ENCODE peak calls at places on chromosomes 11 and 22, in five cellular contexts. P, B, M, A and Q are unnamed samples.

GRCh38 chr11:92314499-92314898 is 89.9 kb downstream of the FAT3 start:
- DNase-seq in P (no peak), B (no peak), M (no peak), A (no peak), Q (no peak)

GRCh38 chr11:13040969-13041561 is 31.9 kb downstream of the RASSF10 start:
- DNase-seq in P (no peak), B (no peak), M (no peak), A (no peak), Q (no peak)

GRCh38 chr22:42863349-42863911 is 6.4 kb upstream of the ARFGAP3 start:
- DNase-seq in P (no peak), B (no peak), M (peak), A (no peak), Q (no peak)

GRCh38 chr11:58829736-58830135 is 14.8 kb downstream of the GLYATL2 start:
- DNase-seq in P (no peak), B (no peak), M (no peak), A (no peak), Q (no peak)

GRCh38 chr11:78397398-78397797 is 20.2 kb downstream of the GAB2 start:
- DNase-seq in P (no peak), B (no peak), M (no peak), A (no peak), Q (no peak)

GRCh38 chr11:3109921-3110706 is 52.9 kb upstream of the CARS1 start:
- DNase-seq in P (peak), B (peak), M (peak), A (peak), Q (peak)

GRCh38 chr11:60869451-60869825 is 2.1 kb downstream of the ZP1 start:
- DNase-seq in P (no peak), B (no peak), M (no peak), A (peak), Q (no peak)

GRCh38 chr11:29962243-29962642 is 54.6 kb downstream of the KCNA4 start:
- DNase-seq in P (no peak), B (no peak), M (peak), A (no peak), Q (no peak)

GRCh38 chr11:30741039-30741550 is 154.9 kb upstream of the MPPED2 start:
- DNase-seq in P (no peak), B (no peak), M (peak), A (no peak), Q (no peak)

GRCh38 chr22:23012081-23012622 is 58.2 kb upstream of the GNAZ start:
- DNase-seq in P (no peak), B (peak), M (no peak), A (no peak), Q (no peak)

GRCh38 chr22:27612075-27612474 is 189.5 kb downstream of the MN1 start:
- DNase-seq in P (no peak), B (no peak), M (no peak), A (no peak), Q (no peak)

GRCh38 chr11:32706985-32707736 is 87.3 kb downstream of the CCDC73 start:
- DNase-seq in P (no peak), B (no peak), M (peak), A (no peak), Q (no peak)

GRCh38 chr11:116958246-116958645 is 120.8 kb upstream of the APOA1 start:
- DNase-seq in P (no peak), B (no peak), M (no peak), A (no peak), Q (peak)

GRCh38 chr11:95831198-95831883 is 41.0 kb downstream of the CEP57 start:
- DNase-seq in P (no peak), B (no peak), M (no peak), A (no peak), Q (no peak)

GRCh38 chr11:110338684-110339083 is 42.3 kb upstream of the RDX start:
- DNase-seq in P (no peak), B (no peak), M (no peak), A (no peak), Q (no peak)

GRCh38 chr11:103234974-103235373 is 125.7 kb downstream of the DYNC2H1 start:
- DNase-seq in P (no peak), B (no peak), M (no peak), A (no peak), Q (no peak)

GRCh38 chr11:64268687-64269379 is 15.6 kb downstream of the BAD start:
- DNase-seq in P (peak), B (peak), M (peak), A (peak), Q (peak)

GRCh38 chr11:32960553-32961164 is 55.0 kb upstream of the DEPDC7 start:
- DNase-seq in P (no peak), B (no peak), M (peak), A (no peak), Q (peak)

GRCh38 chr22:37818397-37819099 is 4.6 kb upstream of the GALR3 start:
- DNase-seq in P (peak), B (no peak), M (no peak), A (peak), Q (peak)

GRCh38 chr11:94675788-94676187 is 92.4 kb upstream of the AMOTL1 start:
- DNase-seq in P (no peak), B (no peak), M (no peak), A (no peak), Q (no peak)

GRCh38 chr11:106172389-106172991 is 95.0 kb downstream of the AASDHPPT start:
- DNase-seq in P (no peak), B (no peak), M (no peak), A (no peak), Q (no peak)

GRCh38 chr11:103601230-103601846 is 435.1 kb upstream of the DDI1 start:
- DNase-seq in P (peak), B (peak), M (peak), A (no peak), Q (peak)

GRCh38 chr11:103091441-103091809 is 535 bp downstream of the DCUN1D5 start:
- DNase-seq in P (peak), B (no peak), M (peak), A (peak), Q (peak)

GRCh38 chr22:11605468-11605981 is 3922.5 kb upstream of the OR11H1 start:
- DNase-seq in P (no peak), B (no peak), M (no peak), A (no peak), Q (no peak)

GRCh38 chr11:45475135-45475534 is 189.0 kb upstream of the SYT13 start:
- DNase-seq in P (no peak), B (no peak), M (no peak), A (no peak), Q (no peak)

GRCh38 chr11:86848132-86848531 is 47.8 kb downstream of the PRSS23 start:
- DNase-seq in P (no peak), B (no peak), M (no peak), A (no peak), Q (no peak)

GRCh38 chr11:119094816-119095065 is 6.9 kb downstream of the DPAGT1 start:
- DNase-seq in P (peak), B (peak), M (no peak), A (peak), Q (no peak)

GRCh38 chr11:107102692-107103463 is 84.6 kb upstream of the GUCY1A2 start:
- DNase-seq in P (peak), B (no peak), M (peak), A (peak), Q (no peak)

GRCh38 chr22:35538801-35539321 is 1.8 kb upstream of the RASD2 start:
- DNase-seq in P (peak), B (peak), M (peak), A (no peak), Q (peak)

GRCh38 chr11:10818594-10818993 is 9.9 kb upstream of the EIF4G2 start:
- DNase-seq in P (no peak), B (no peak), M (peak), A (no peak), Q (no peak)

GRCh38 chr22:48491451-48491941 is 1336.2 kb downstream of the BRD1 start:
- DNase-seq in P (no peak), B (no peak), M (peak), A (peak), Q (no peak)

GRCh38 chr11:113814181-113814580 is 34.6 kb downstream of the CLDN25 start:
- DNase-seq in P (no peak), B (no peak), M (no peak), A (no peak), Q (no peak)

GRCh38 chr22:49712195-49712791 is 115.4 kb downstream of the BRD1 start:
- DNase-seq in P (no peak), B (peak), M (no peak), A (no peak), Q (peak)

GRCh38 chr22:30390974-30391691 is 3.9 kb upstream of the RNF215 start:
- DNase-seq in P (peak), B (peak), M (peak), A (no peak), Q (peak)

GRCh38 chr11:57641426-57641825 is 8.3 kb downstream of the YPEL4 start:
- DNase-seq in P (no peak), B (peak), M (peak), A (no peak), Q (peak)

GRCh38 chr11:1893581-1894359 is 2.1 kb upstream of the PRR33 start:
- DNase-seq in P (no peak), B (no peak), M (no peak), A (no peak), Q (no peak)

GRCh38 chr11:111870887-111871692 is at the start of gene ALG9:
- DNase-seq in P (peak), B (peak), M (peak), A (peak), Q (peak)
- TF ChIP-seq POLR2A in P (no peak), B (peak), M (peak), A (no peak), Q (peak)

GRCh38 chr11:65390099-65390941 is 3.9 kb downstream of the FRMD8 start:
- DNase-seq in P (peak), B (peak), M (no peak), A (no peak), Q (no peak)
- TF ChIP-seq POLR2A in P (no peak), B (no peak), M (no peak), A (no peak), Q (no peak)

GRCh38 chr11:128938156-128938885 is 4.3 kb downstream of the TP53AIP1 start:
- DNase-seq in P (no peak), B (no peak), M (no peak), A (peak), Q (no peak)
- TF ChIP-seq POLR2A in P (no peak), B (no peak), M (no peak), A (no peak), Q (no peak)

DNA sequence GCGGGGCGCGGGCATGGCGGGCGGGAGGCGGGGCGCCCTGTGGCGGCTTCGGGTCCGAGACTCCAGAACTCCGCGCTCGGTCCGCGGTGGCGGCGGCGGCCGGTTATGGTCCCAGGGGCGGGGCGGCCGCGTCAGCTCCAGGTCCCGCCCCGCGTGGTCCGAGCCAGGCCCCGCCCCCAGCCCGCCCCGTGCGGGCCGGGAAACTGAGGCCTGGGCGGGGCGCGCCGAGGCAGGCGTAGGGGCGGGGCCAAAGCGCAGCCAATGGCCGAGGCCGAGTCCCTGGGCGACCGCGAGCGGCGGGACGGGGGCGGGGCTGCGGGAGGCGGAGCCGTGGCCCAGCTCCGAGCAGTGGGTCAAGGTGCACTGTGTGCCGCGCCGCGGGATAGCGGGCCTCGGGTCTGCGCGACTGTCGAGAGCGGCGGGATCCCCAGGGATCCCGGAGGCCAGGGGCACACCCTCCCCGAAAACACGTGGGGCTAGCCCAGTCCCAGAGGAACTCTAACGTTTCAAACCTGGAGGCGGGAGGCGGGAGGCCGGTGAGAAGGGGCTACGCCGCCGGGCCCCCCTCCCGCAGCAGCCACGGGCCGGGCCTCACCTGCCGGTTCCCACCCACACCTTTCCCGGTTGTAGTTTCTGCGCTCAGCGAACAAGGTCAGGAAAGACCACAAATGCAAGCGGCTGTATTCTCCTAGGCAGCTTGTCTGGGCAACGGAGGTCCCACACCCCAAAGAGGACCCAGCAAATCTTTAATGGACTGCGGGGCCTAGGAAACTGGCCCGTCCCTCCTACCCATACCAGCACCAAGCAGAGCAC is at the start of gene SLC25A1:
- DNase-seq in P (peak), B (peak), M (peak), A (peak), Q (peak)
- TF ChIP-seq POLR2A in P (no peak), B (no peak), M (peak), A (no peak), Q (peak)

GRCh38 chr11:67119577-67120391 is 721 bp downstream of the KDM2A start:
- DNase-seq in P (peak), B (peak), M (peak), A (peak), Q (peak)

GRCh38 chr11:67118059-67118766 is 850 bp upstream of the KDM2A start:
- DNase-seq in P (peak), B (peak), M (peak), A (peak), Q (peak)

GRCh38 chr11:67120456-67120855 is 1.4 kb downstream of the KDM2A start:
- DNase-seq in P (peak), B (no peak), M (no peak), A (peak), Q (peak)

GRCh38 chr11:67117667-67118058 is 1.4 kb upstream of the KDM2A start:
- DNase-seq in P (peak), B (no peak), M (no peak), A (peak), Q (no peak)

GRCh38 chr11:67118801-67119576 is at the start of gene KDM2A:
- DNase-seq in P (peak), B (peak), M (peak), A (peak), Q (peak)
- TF ChIP-seq POLR2A in P (peak), B (peak), M (peak), A (no peak), Q (peak)